ENCODE peak calls at places on chromosomes 1 and 21, in eight cellular contexts. H is astrocyte of the cerebellum, X is pancreas, M is body of pancreas, N is colonic mucosa, I is IMR-90, P is fibroblast of pulmonary artery, W is brain microvascular endothelial cell. F is an unnamed sample.

GRCh38 chr1:31368611-31369107 is 4.2 kb downstream of the FABP3 start:
- DNase-seq in X (peak; percentile 16), H (no peak), N (no peak), P (no peak), I (no peak), W (no peak), M (no peak), F (no peak)

GRCh38 chr1:36486088-36486435 is 3.3 kb upstream of the CSF3R start:
- DNase-seq in M (no peak), X (no peak), I (no peak), H (no peak), P (no peak), N (no peak), W (no peak), F (no peak)

GRCh38 chr21:42975886-42976608 is 1.7 kb downstream of the PKNOX1 start:
- DNase-seq in M (no peak), N (no peak), H (no peak), I (no peak), X (no peak), P (no peak), W (no peak), F (no peak)

GRCh38 chr1:36542962-36543515 is 60.3 kb upstream of the CSF3R start:
- DNase-seq in H (no peak), X (no peak), P (no peak), W (no peak), N (no peak), M (no peak), I (no peak), F (no peak)

GRCh38 chr1:10856253-10856683 is 59.8 kb upstream of the CASZ1 start:
- DNase-seq in H (no peak), P (no peak), M (no peak), W (no peak), N (no peak), I (no peak), X (no peak), F (no peak)

GRCh38 chr1:109188200-109188599 is 25.5 kb upstream of the SARS1 start:
- DNase-seq in H (no peak), P (no peak), I (no peak), X (no peak), N (no peak), M (no peak), W (no peak), F (no peak)

GRCh38 chr21:33155457-33155856 is 74.3 kb upstream of the IFNAR2 start:
- DNase-seq in M (no peak), W (no peak), I (no peak), H (no peak), N (no peak), P (no peak), X (no peak), F (no peak)

GRCh38 chr1:18479484-18479883 is 1.2 kb upstream of the KLHDC7A start:
- DNase-seq in H (no peak), P (no peak), M (no peak), X (no peak), N (no peak), W (no peak), I (no peak), F (no peak)

GRCh38 chr1:117930173-117930447 is 571 bp downstream of the WDR3 start:
- DNase-seq in I (no peak), M (no peak), N (no peak), P (no peak), W (no peak), X (no peak), H (no peak), F (no peak)

GRCh38 chr1:218344814-218345672 is at the start of gene TGFB2:
- DNase-seq in I (peak; percentile 85), X (peak; percentile 45), H (peak; percentile 69), W (peak; percentile 90), N (peak; percentile 31), P (peak; percentile 92), M (peak; percentile 40), F (peak; percentile 54)

GRCh38 chr1:86082183-86082582 is 74.4 kb downstream of the COL24A1 start:
- DNase-seq in M (no peak), P (no peak), W (no peak), I (no peak), N (no peak), X (no peak), H (no peak), F (no peak)

GRCh38 chr1:23951646-23952095 is 8.0 kb upstream of the PNRC2 start:
- DNase-seq in H (peak; percentile 43), W (peak; percentile 74), N (no peak), X (peak; percentile 49), I (peak; percentile 78), M (no peak), P (peak; percentile 78), F (peak; percentile 93)

GRCh38 chr21:36249576-36250422 is 70.2 kb upstream of the MORC3 start:
- DNase-seq in X (no peak), M (no peak), P (no peak), H (no peak), N (no peak), W (no peak), I (no peak), F (no peak)

GRCh38 chr21:46071082-46071481 is 26.8 kb upstream of the COL6A2 start:
- DNase-seq in P (no peak), H (no peak), M (no peak), N (no peak), W (no peak), I (no peak), X (no peak), F (no peak)

GRCh38 chr1:64006276-64007051 is 197.0 kb upstream of the UBE2U start:
- DNase-seq in W (peak; percentile 73), H (no peak), X (peak; percentile 79), I (peak; percentile 80), P (peak; percentile 71), M (peak; percentile 84), N (no peak), F (peak; percentile 86)

GRCh38 chr1:102098536-102098935 is 101.8 kb upstream of the OLFM3 start:
- DNase-seq in H (no peak), P (no peak), X (no peak), N (no peak), M (no peak), W (no peak), I (no peak), F (no peak)

GRCh38 chr21:31444061-31444460 is 100.0 kb upstream of the TIAM1 start:
- DNase-seq in H (no peak), W (no peak), X (no peak), N (no peak), I (peak; percentile 4), M (peak; percentile 9), P (peak; percentile 45), F (no peak)
- H3K4me3 ChIP-seq in H (no peak overlapping the region), W (no peak overlapping the region), X (no peak overlapping the region), N (no peak overlapping the region), I (no peak overlapping the region), M (no peak overlapping the region), P (no peak overlapping the region), F (no peak overlapping the region)

GRCh38 chr1:244860078-244860477 is 4.3 kb downstream of the HNRNPU start:
- DNase-seq in I (no peak), X (no peak), N (no peak), W (no peak), H (no peak), M (peak; percentile 17), P (no peak), F (no peak)
- H3K4me3 ChIP-seq in I (no peak overlapping the region), X (peak overlapping the region; percentile 99), N (no peak overlapping the region), W (no peak overlapping the region), H (peak overlapping the region; percentile 85), M (no peak overlapping the region), P (peak overlapping the region; percentile 63), F (peak overlapping the region; percentile 60)

DNA sequence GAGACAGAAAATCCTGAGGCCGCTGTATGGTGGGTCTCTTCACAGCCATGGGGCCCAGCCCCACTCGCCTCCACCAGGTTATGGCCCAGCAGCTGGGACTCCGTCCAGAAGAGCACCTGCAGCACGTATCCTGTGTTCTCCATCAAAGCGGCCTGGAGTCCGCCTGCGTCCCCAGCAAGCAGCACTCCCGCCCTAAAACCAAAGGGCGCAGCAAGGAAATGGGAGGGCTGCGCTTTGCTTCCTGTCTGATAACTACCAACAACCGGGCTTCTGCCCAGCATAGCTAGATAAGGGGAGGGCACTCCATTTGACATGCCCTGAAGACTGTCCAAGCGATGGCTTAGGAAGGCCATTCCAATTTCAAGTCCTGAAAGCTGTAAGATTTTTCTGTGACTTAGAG is 119.9 kb downstream of the KCNJ15 start:
- DNase-seq in X (no peak), W (no peak), N (no peak), P (no peak), I (no peak), M (no peak), H (no peak), F (no peak)
- H3K4me3 ChIP-seq in X (no peak overlapping the region), W (no peak overlapping the region), N (no peak overlapping the region), P (no peak overlapping the region), I (no peak overlapping the region), M (no peak overlapping the region), H (no peak overlapping the region), F (no peak overlapping the region)

GRCh38 chr1:235642943-235643371 is 6.6 kb downstream of the GNG4 start:
- DNase-seq in M (no peak), X (no peak), P (no peak), I (no peak), H (no peak), W (no peak), N (no peak), F (no peak)

GRCh38 chr1:235644693-235645305 is 4.8 kb downstream of the GNG4 start:
- DNase-seq in M (no peak), H (no peak), I (no peak), N (no peak), P (no peak), X (no peak), W (no peak), F (no peak)

GRCh38 chr1:235646463-235646862 is 3.1 kb downstream of the GNG4 start:
- DNase-seq in W (no peak), H (no peak), X (no peak), I (no peak), P (no peak), M (no peak), N (no peak), F (no peak)

GRCh38 chr1:235642021-235642942 is 7.3 kb downstream of the GNG4 start:
- DNase-seq in M (peak; percentile 39), P (peak; percentile 67), N (no peak), H (no peak), W (peak; percentile 61), X (no peak), I (peak; percentile 67), F (peak; percentile 29)

GRCh38 chr1:235643837-235644692 is 5.5 kb downstream of the GNG4 start:
- DNase-seq in H (no peak), I (no peak), M (no peak), X (no peak), W (no peak), P (no peak), N (no peak), F (no peak)
- H3K4me3 ChIP-seq in H (no peak overlapping the region), I (no peak overlapping the region), M (no peak overlapping the region), X (no peak overlapping the region), W (no peak overlapping the region), P (no peak overlapping the region), N (no peak overlapping the region), F (no peak overlapping the region)

GRCh38 chr1:231899046-231899445 is 272.5 kb downstream of the DISC1 start:
- DNase-seq in X (no peak), I (no peak), P (no peak), H (no peak), W (no peak), N (no peak), M (no peak), F (no peak)

GRCh38 chr1:231903586-231904081 is 277.0 kb downstream of the DISC1 start:
- DNase-seq in X (no peak), H (no peak), M (no peak), W (no peak), N (no peak), P (no peak), I (peak; percentile 39), F (no peak)

GRCh38 chr1:231896806-231897205 is 270.2 kb downstream of the DISC1 start:
- DNase-seq in W (no peak), N (no peak), H (no peak), M (no peak), X (no peak), P (no peak), I (no peak), F (no peak)

GRCh38 chr1:231899713-231900112 is 273.1 kb downstream of the DISC1 start:
- DNase-seq in P (no peak), W (no peak), H (no peak), X (no peak), N (no peak), M (no peak), I (no peak), F (no peak)
- H3K4me3 ChIP-seq in P (no peak overlapping the region), W (no peak overlapping the region), H (no peak overlapping the region), X (no peak overlapping the region), N (no peak overlapping the region), M (no peak overlapping the region), I (no peak overlapping the region), F (no peak overlapping the region)

F was measured in foreskin fibroblast.